ENCODE peak calls at places on chromosomes 12 and 14, in four cellular contexts. One of them, this sample, is unnamed.

GRCh38 chr12:22856120-22856699 is 231.2 kb downstream of the ETNK1 start:
- DNase-seq in IMR-90: peak; percentile 45
- DNase-seq in pancreas: no peak
- DNase-seq in H9: no peak
- DNase-seq in this sample: no peak

GRCh38 chr12:120071493-120072020 is 45.0 kb downstream of the RAB35 start:
- DNase-seq in H9: no peak
- DNase-seq in IMR-90: no peak
- DNase-seq in pancreas: no peak
- DNase-seq in this sample: no peak

GRCh38 chr14:93262446-93262845 is 55.4 kb downstream of the UBR7 start:
- DNase-seq in IMR-90: no peak
- DNase-seq in H9: no peak
- DNase-seq in pancreas: no peak
- DNase-seq in this sample: no peak

GRCh38 chr14:42470427-42470719 is 863.7 kb downstream of the LRFN5 start:
- DNase-seq in H9: no peak
- DNase-seq in pancreas: no peak
- DNase-seq in IMR-90: no peak
- DNase-seq in this sample: no peak

GRCh38 chr14:51897791-51898190 is 37.4 kb downstream of the GNG2 start:
- DNase-seq in IMR-90: no peak
- DNase-seq in H9: no peak
- DNase-seq in pancreas: no peak
- DNase-seq in this sample: no peak

GRCh38 chr12:64616221-64616620 is 5.9 kb downstream of the RASSF3 start:
- DNase-seq in H9: no peak
- DNase-seq in IMR-90: peak; percentile 17
- DNase-seq in pancreas: no peak
- DNase-seq in this sample: no peak

GRCh38 chr12:28650906-28651305 is 460.6 kb downstream of the CCDC91 start:
- DNase-seq in IMR-90: no peak
- DNase-seq in pancreas: no peak
- DNase-seq in H9: no peak
- DNase-seq in this sample: no peak

GRCh38 chr12:93080452-93080851 is 151.4 kb upstream of the EEA1 start:
- DNase-seq in H9: peak; percentile 74
- DNase-seq in IMR-90: no peak
- DNase-seq in pancreas: no peak
- DNase-seq in this sample: no peak

GRCh38 chr12:115374480-115375187 is 690.7 kb upstream of the TBX3 start:
- DNase-seq in H9: no peak
- DNase-seq in pancreas: no peak
- DNase-seq in IMR-90: no peak
- DNase-seq in this sample: no peak

GRCh38 chr14:51650721-51651387 is 856 bp upstream of the FRMD6 start:
- DNase-seq in IMR-90: no peak
- DNase-seq in pancreas: peak; percentile 56
- DNase-seq in H9: peak; percentile 40
- DNase-seq in this sample: peak; percentile 28

GRCh38 chr14:92597873-92598548 is 84.4 kb downstream of the RIN3 start:
- DNase-seq in IMR-90: no peak
- DNase-seq in H9: no peak
- DNase-seq in pancreas: no peak
- DNase-seq in this sample: no peak

GRCh38 chr14:100587248-100587762 is at the start of gene BEGAIN:
- DNase-seq in pancreas: no peak
- DNase-seq in IMR-90: no peak
- DNase-seq in H9: no peak
- DNase-seq in this sample: peak; percentile 3

GRCh38 chr12:70321182-70321581 is 44.9 kb upstream of the KCNMB4 start:
- DNase-seq in pancreas: no peak
- DNase-seq in IMR-90: no peak
- DNase-seq in H9: no peak
- DNase-seq in this sample: no peak

GRCh38 chr14:104444159-104445030 is 135.2 kb upstream of the C14orf180 start:
- DNase-seq in pancreas: no peak
- DNase-seq in H9: no peak
- DNase-seq in IMR-90: no peak
- DNase-seq in this sample: no peak

GRCh38 chr12:24012528-24012927 is 63.1 kb upstream of the SOX5 start:
- DNase-seq in H9: no peak
- DNase-seq in IMR-90: peak; percentile 23
- DNase-seq in pancreas: no peak
- DNase-seq in this sample: no peak

DNA sequence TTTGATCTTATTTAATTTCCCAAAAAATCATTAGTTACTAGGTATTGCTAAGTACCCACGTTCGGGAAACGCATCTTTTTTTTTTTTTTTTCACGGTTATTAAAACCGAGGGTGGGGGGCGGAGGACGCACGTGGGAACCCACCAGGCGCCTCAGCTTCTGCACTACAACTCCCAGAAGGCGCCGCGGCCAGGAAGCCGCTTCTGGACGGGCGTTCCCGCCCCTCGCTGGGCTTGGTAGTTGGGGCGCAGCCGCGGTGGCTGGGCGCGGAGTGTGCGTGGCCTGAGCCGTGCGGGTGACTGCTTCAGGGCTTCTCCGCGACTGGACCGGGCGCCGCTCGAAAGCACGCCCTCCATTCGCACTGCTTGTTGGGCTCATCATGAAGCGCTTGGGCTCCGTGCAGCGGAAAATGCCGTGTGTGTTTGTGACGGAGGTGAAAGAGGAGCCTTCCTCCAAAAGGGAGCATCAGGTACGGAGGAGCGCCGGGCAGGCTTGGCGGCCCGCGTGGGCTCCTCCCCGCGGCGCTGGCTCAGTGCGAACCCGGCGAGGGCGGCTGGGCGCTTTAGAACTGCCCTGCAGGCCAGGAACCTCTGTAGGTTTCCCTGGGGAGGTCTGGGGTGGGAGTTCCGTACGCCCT is 6.2 kb upstream of the C12orf50 start:
- DNase-seq in pancreas: peak; percentile 94
- DNase-seq in H9: peak; percentile 88
- DNase-seq in IMR-90: peak; percentile 84
- DNase-seq in this sample: peak; percentile 89
- TF ChIP-seq CTCF in pancreas: no peak
- TF ChIP-seq CTCF in H9: no peak
- TF ChIP-seq CTCF in IMR-90: no peak
- TF ChIP-seq CTCF in this sample: no peak

GRCh38 chr12:27573972-27574371 is 50.0 kb downstream of the PPFIBP1 start:
- DNase-seq in H9: no peak
- DNase-seq in pancreas: no peak
- DNase-seq in IMR-90: peak; percentile 97
- DNase-seq in this sample: no peak

GRCh38 chr12:27572486-27573255 is 48.7 kb downstream of the PPFIBP1 start:
- DNase-seq in H9: no peak
- DNase-seq in IMR-90: peak; percentile 77
- DNase-seq in pancreas: no peak
- DNase-seq in this sample: no peak

GRCh38 chr12:27575099-27575779 is 51.2 kb downstream of the PPFIBP1 start:
- DNase-seq in H9: no peak
- DNase-seq in pancreas: no peak
- DNase-seq in IMR-90: peak; percentile 41
- DNase-seq in this sample: no peak

GRCh38 chr12:27575780-27576154 is 51.8 kb downstream of the PPFIBP1 start:
- DNase-seq in H9: no peak
- DNase-seq in pancreas: no peak
- DNase-seq in IMR-90: no peak
- DNase-seq in this sample: no peak

GRCh38 chr12:27571463-27571862 is 47.5 kb downstream of the PPFIBP1 start:
- DNase-seq in IMR-90: peak; percentile 91
- DNase-seq in H9: no peak
- DNase-seq in pancreas: no peak
- DNase-seq in this sample: no peak
- H3K4me1 ChIP-seq in IMR-90: peaks cover 15% of the 10 kb centered on the region
- H3K4me1 ChIP-seq in H9: no peaks in the 10 kb centered on the region
- H3K4me1 ChIP-seq in pancreas: peaks cover 6% of the 10 kb centered on the region
- H3K4me1 ChIP-seq in this sample: peaks cover 90% of the 10 kb centered on the region

GRCh38 chr12:106736051-106736957 is 38.2 kb upstream of the RIC8B start:
- DNase-seq in IMR-90: no peak
- DNase-seq in H9: no peak
- DNase-seq in pancreas: no peak
- DNase-seq in this sample: no peak
- TF ChIP-seq CTCF in IMR-90: no peak
- TF ChIP-seq CTCF in H9: no peak
- TF ChIP-seq CTCF in pancreas: no peak
- TF ChIP-seq CTCF in this sample: no peak

DNA sequence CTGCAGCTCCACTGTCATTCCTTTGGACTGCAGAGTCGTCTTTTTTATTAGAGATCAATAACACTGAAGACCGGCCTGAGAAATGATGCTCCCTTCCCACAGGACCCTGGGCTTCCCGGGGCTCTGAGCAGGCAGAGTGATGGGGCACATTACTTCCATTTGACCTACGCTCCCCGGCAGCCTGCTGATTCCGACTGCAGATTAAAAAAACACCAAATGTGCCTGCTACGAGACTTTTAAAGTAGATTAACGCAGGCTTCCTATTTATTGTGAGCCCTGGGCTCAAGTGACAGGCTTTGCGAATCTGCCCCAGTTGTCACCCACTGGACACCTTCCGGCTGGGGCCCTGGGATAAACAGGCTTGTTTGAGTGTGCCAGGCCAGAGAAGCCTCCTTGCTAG is 37.6 kb downstream of the KCNA1 start:
- DNase-seq in pancreas: no peak
- DNase-seq in H9: no peak
- DNase-seq in IMR-90: no peak
- DNase-seq in this sample: no peak
- H3K4me1 ChIP-seq in pancreas: no peaks in the 10 kb centered on the region
- H3K4me1 ChIP-seq in H9: no peaks in the 10 kb centered on the region
- H3K4me1 ChIP-seq in IMR-90: no peaks in the 10 kb centered on the region
- H3K4me1 ChIP-seq in this sample: no peaks in the 10 kb centered on the region